ENCODE peak calls at places on chromosomes 3 and 15, in five cellular contexts. W is IMR-90, Q is OCI-LY7, I is AG09309, V is GM06990. N is an unnamed sample.
A peak's percentile ranks its signal among the peaks of the same experiment; 100 is the strongest.

GRCh38 chr3:171687998-171688397 is 122.3 kb downstream of the PLD1 start:
- DNase-seq in W (no peak), Q (no peak), I (no peak), V (no peak), N (no peak)

GRCh38 chr3:15629860-15630597 is 28.5 kb downstream of the BTD start:
- DNase-seq in W (peak; percentile 89), Q (peak; percentile 87), I (peak; percentile 59), V (peak; percentile 56), N (no peak)

GRCh38 chr15:25947336-25948080 is 84.4 kb upstream of the ATP10A start:
- DNase-seq in W (peak; percentile 29), Q (peak; percentile 64), I (peak; percentile 29), V (no peak), N (no peak)

GRCh38 chr3:157082305-157082981 is 77.5 kb downstream of the CCNL1 start:
- DNase-seq in W (peak; percentile 88), Q (no peak), I (peak; percentile 78), V (no peak), N (peak; percentile 60)

GRCh38 chr3:179666436-179667035 is 13.7 kb downstream of the USP13 start:
- DNase-seq in W (no peak), Q (no peak), I (no peak), V (no peak), N (no peak)

GRCh38 chr3:33980252-33980651 is 181.8 kb downstream of the PDCD6IP start:
- DNase-seq in W (peak; percentile 85), Q (peak; percentile 42), I (peak; percentile 52), V (no peak), N (peak; percentile 84)

GRCh38 chr15:48823237-48823636 is 12.4 kb upstream of the CEP152 start:
- DNase-seq in W (peak; percentile 46), Q (no peak), I (no peak), V (no peak), N (no peak)

GRCh38 chr15:59797756-59798604 is 108.9 kb upstream of the BNIP2 start:
- DNase-seq in W (no peak), Q (no peak), I (no peak), V (peak; percentile 7), N (no peak)

GRCh38 chr15:27681038-27681437 is 418.1 kb downstream of the OCA2 start:
- DNase-seq in W (no peak), Q (no peak), I (no peak), V (no peak), N (no peak)

GRCh38 chr15:33074942-33075341 is 119.6 kb downstream of the FMN1 start:
- DNase-seq in W (no peak), Q (peak; percentile 3), I (no peak), V (no peak), N (no peak)

GRCh38 chr3:43838877-43839276 is 148.1 kb downstream of the ABHD5 start:
- DNase-seq in W (no peak), Q (peak; percentile 18), I (no peak), V (no peak), N (no peak)

GRCh38 chr15:100715571-100716455 is 113.4 kb downstream of the ASB7 start:
- DNase-seq in W (no peak), Q (no peak), I (no peak), V (no peak), N (no peak)

GRCh38 chr3:152202976-152203626 is 65.6 kb upstream of the MBNL1 start:
- DNase-seq in W (no peak), Q (peak; percentile 34), I (no peak), V (no peak), N (no peak)

GRCh38 chr15:63612300-63612699 is 15.1 kb downstream of the FBXL22 start:
- DNase-seq in W (no peak), Q (no peak), I (no peak), V (no peak), N (no peak)

GRCh38 chr3:155110996-155111901 is 31.1 kb downstream of the MME start:
- DNase-seq in W (no peak), Q (peak; percentile 88), I (no peak), V (no peak), N (no peak)

GRCh38 chr3:23959147-23959900 is 14.2 kb downstream of the NR1D2 start:
- DNase-seq in W (peak; percentile 95), Q (no peak), I (peak; percentile 63), V (no peak), N (peak; percentile 78)

GRCh38 chr3:107315136-107315535 is 62.1 kb upstream of the CCDC54 start:
- DNase-seq in W (peak; percentile 5), Q (no peak), I (peak; percentile 11), V (no peak), N (no peak)

GRCh38 chr3:147472846-147473245 is 63.7 kb downstream of the ZIC1 start:
- DNase-seq in W (no peak), Q (no peak), I (no peak), V (no peak), N (no peak)

GRCh38 chr3:111283165-111283564 is 211.5 kb downstream of the NECTIN3 start:
- DNase-seq in W (no peak), Q (no peak), I (no peak), V (no peak), N (no peak)

GRCh38 chr15:74543583-74543982 is 2.6 kb downstream of the ARID3B start:
- DNase-seq in W (no peak), Q (peak; percentile 37), I (no peak), V (peak; percentile 28), N (no peak)

GRCh38 chr3:184320099-184320445 is 5.7 kb downstream of the EIF4G1 start:
- DNase-seq in W (peak; percentile 97), Q (no peak), I (peak; percentile 89), V (no peak), N (peak; percentile 78)

GRCh38 chr15:44535509-44536297 is 1.2 kb upstream of the EIF3J start:
- DNase-seq in W (no peak), Q (peak; percentile 42), I (no peak), V (peak; percentile 11), N (no peak)

GRCh38 chr15:67166280-67167009 is 88.0 kb downstream of the AAGAB start:
- DNase-seq in W (no peak), Q (no peak), I (no peak), V (no peak), N (no peak)

GRCh38 chr3:182212479-182213076 is 500.9 kb downstream of the SOX2 start:
- DNase-seq in W (peak; percentile 22), Q (no peak), I (no peak), V (no peak), N (peak; percentile 4)

GRCh38 chr3:125116311-125117069 is 60.7 kb upstream of the HEG1 start:
- DNase-seq in W (peak; percentile 77), Q (no peak), I (no peak), V (no peak), N (peak; percentile 65)

GRCh38 chr3:187191271-187191670 is 6.0 kb upstream of the RTP1 start:
- DNase-seq in W (no peak), Q (no peak), I (no peak), V (no peak), N (no peak)

DNA sequence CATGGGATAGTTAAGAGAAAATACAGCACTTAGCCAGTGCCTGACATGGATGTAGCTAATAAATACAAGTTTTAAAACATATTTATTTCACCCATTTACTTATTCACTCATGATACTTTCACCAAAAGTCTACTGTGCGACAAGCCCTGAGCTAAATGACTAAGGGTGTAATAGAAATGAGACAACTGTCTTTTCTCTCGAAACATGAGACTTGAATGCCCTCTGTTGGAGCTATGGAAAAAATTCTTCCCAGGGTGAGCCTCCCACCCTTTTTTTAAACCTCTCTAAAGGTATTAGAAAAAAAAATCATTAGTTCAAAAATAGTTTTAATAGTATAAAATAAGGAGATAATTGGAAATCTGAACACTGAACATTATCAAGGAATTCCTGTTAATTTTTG is 24.3 kb upstream of the RPL14 start:
- DNase-seq in W (no peak), Q (no peak), I (no peak), V (no peak), N (no peak)
- TF ChIP-seq CTCF in W (no peak), Q (no peak), I (no peak), V (no peak), N (no peak)

DNA sequence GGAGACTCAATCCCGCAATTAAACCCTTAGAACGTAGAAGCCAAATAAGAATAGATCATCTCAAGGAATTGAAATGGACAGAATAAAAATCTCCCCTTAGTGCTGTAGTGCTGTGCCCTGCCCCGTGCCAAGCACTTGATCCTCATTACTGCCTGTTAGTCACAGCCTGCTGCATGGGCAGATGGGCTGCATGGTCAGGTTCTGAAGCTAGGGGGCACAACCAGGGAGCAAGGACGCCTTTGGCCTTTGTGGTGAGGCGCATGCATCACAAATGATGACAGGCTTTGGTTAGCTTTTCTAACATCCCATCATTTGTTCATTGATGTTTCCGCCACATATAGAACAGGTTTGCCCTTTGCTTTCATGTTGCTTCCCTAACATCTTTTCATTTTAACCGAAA is 336.3 kb upstream of the ADAMTS9 start:
- DNase-seq in W (no peak), Q (no peak), I (no peak), V (no peak), N (no peak)
- TF ChIP-seq CTCF in W (no peak), Q (no peak), I (no peak), V (no peak), N (no peak)

GRCh38 chr15:91849749-91850161 is 3.8 kb upstream of the SLCO3A1 start:
- DNase-seq in W (peak; percentile 57), Q (peak; percentile 63), I (peak; percentile 13), V (no peak), N (no peak)
- TF ChIP-seq CTCF in W (peak; percentile 64), Q (peak; percentile 80), I (peak; percentile 76), V (peak; percentile 44), N (peak; percentile 48)

GRCh38 chr3:98623572-98624280 is 30.3 kb upstream of the CPOX start:
- DNase-seq in W (no peak), Q (no peak), I (no peak), V (no peak), N (no peak)

GRCh38 chr3:98630416-98630815 is 37.0 kb upstream of the CPOX start:
- DNase-seq in W (no peak), Q (no peak), I (no peak), V (no peak), N (no peak)

GRCh38 chr3:98628317-98628716 is 34.9 kb upstream of the CPOX start:
- DNase-seq in W (no peak), Q (no peak), I (no peak), V (no peak), N (no peak)

DNA sequence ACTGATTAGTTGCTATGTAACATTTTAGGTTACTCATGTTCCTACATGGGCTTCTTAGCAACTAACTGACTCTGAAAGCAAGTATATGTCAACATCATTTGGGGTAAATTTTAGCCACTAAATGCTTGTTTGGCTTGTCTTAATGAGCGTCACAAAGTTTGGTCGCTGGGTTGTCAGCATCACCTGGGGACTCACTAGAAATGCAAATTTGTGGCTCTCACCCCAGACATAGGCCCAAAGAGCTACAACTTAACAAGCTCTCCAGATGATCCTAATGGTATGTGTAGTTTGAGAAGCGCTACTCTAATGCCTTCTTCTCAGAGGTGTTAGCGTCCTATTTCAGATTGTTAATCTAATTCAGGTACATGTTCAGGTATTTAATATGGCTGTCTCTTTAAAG is 32.7 kb upstream of the CPOX start:
- DNase-seq in W (no peak), Q (no peak), I (no peak), V (no peak), N (no peak)
- TF ChIP-seq CTCF in W (no peak), Q (no peak), I (no peak), V (no peak), N (no peak)

N was measured in AG04449.